ENCODE peak calls at places on chromosomes 3 and 15, in eight cellular contexts. F, K, A, T, J, V, G and Y are unnamed samples.

GRCh38 chr15:53862371-53862770 is 102.9 kb upstream of the WDR72 start:
- DNase-seq in V (no peak), K (no peak), T (no peak), A (no peak), J (no peak), G (no peak), F (no peak), Y (no peak)

GRCh38 chr3:72161870-72162617 is 377.1 kb upstream of the PROK2 start:
- DNase-seq in F (no peak), K (no peak), T (no peak), J (no peak), A (no peak), V (peak), G (no peak), Y (no peak)

GRCh38 chr15:77032647-77033416 is 37.9 kb downstream of the PSTPIP1 start:
- DNase-seq in K (peak), A (no peak), G (no peak), T (no peak), V (no peak), F (no peak), J (no peak), Y (no peak)

GRCh38 chr15:78907577-78907976 is 34.9 kb downstream of the MORF4L1 start:
- DNase-seq in K (no peak), A (no peak), V (no peak), T (no peak), F (no peak), G (no peak), J (peak), Y (no peak)

GRCh38 chr3:50675179-50676030 is 678 bp downstream of the DOCK3 start:
- DNase-seq in A (peak), G (peak), V (peak), J (peak), F (no peak), K (no peak), T (peak), Y (no peak)

GRCh38 chr3:15110201-15110600 is 11.3 kb upstream of the RBSN start:
- DNase-seq in F (no peak), V (no peak), T (no peak), G (no peak), A (no peak), K (no peak), J (no peak), Y (no peak)

GRCh38 chr3:58490860-58491501 is 915 bp upstream of the KCTD6 start:
- DNase-seq in T (no peak), K (no peak), V (no peak), J (peak), F (no peak), A (no peak), G (peak), Y (no peak)

GRCh38 chr15:89358755-89359439 is 24.3 kb upstream of the POLG start:
- DNase-seq in F (peak), A (peak), K (peak), J (peak), G (peak), T (peak), V (peak), Y (peak)

GRCh38 chr15:57146394-57147140 is 228.1 kb downstream of the TCF12 start:
- DNase-seq in A (no peak), F (no peak), V (peak), G (peak), K (no peak), J (peak), T (no peak), Y (peak)

GRCh38 chr3:111156506-111156905 is 84.9 kb downstream of the NECTIN3 start:
- DNase-seq in G (no peak), J (no peak), A (no peak), V (no peak), T (no peak), F (no peak), K (no peak), Y (no peak)